ENCODE peak calls at places on chromosomes 5 and 9, in five cellular contexts. One of them, this sample, is unnamed.

GRCh38 chr5:150213530-150213929 is 23.7 kb downstream of the SLC6A7 start:
- DNase-seq in trophoblast cell: no peak
- DNase-seq in neuronal stem cell: no peak
- DNase-seq in H1: no peak
- DNase-seq in H9: no peak
- DNase-seq in this sample: peak; percentile 18

GRCh38 chr9:123349691-123350480 is 6.1 kb upstream of the CRB2 start:
- DNase-seq in H1: peak; percentile 46
- DNase-seq in neuronal stem cell: peak; percentile 77
- DNase-seq in trophoblast cell: peak; percentile 74
- DNase-seq in H9: peak; percentile 82
- DNase-seq in this sample: peak; percentile 70

GRCh38 chr5:112742424-112742823 is 4.7 kb downstream of the APC start:
- DNase-seq in H9: no peak
- DNase-seq in neuronal stem cell: no peak
- DNase-seq in trophoblast cell: no peak
- DNase-seq in H1: no peak
- DNase-seq in this sample: peak; percentile 29

GRCh38 chr5:84623034-84623433 is 238.4 kb upstream of the EDIL3 start:
- DNase-seq in trophoblast cell: no peak
- DNase-seq in neuronal stem cell: no peak
- DNase-seq in H1: no peak
- DNase-seq in H9: no peak
- DNase-seq in this sample: no peak

GRCh38 chr9:89748020-89748670 is 143.3 kb downstream of the GADD45G start:
- DNase-seq in neuronal stem cell: no peak
- DNase-seq in H9: no peak
- DNase-seq in H1: no peak
- DNase-seq in trophoblast cell: no peak
- DNase-seq in this sample: peak; percentile 88

GRCh38 chr5:101532430-101532829 is 629.3 kb upstream of the ST8SIA4 start:
- DNase-seq in trophoblast cell: peak; percentile 14
- DNase-seq in neuronal stem cell: no peak
- DNase-seq in H9: no peak
- DNase-seq in H1: no peak
- DNase-seq in this sample: no peak

GRCh38 chr5:131635755-131636479 is 888 bp upstream of the RAPGEF6 start:
- DNase-seq in H1: no peak
- DNase-seq in H9: no peak
- DNase-seq in trophoblast cell: peak; percentile 90
- DNase-seq in neuronal stem cell: no peak
- DNase-seq in this sample: no peak

GRCh38 chr5:179438041-179438441 is 92.8 kb upstream of the ADAMTS2 start:
- DNase-seq in H1: no peak
- DNase-seq in H9: no peak
- DNase-seq in neuronal stem cell: no peak
- DNase-seq in trophoblast cell: peak; percentile 18
- DNase-seq in this sample: peak; percentile 8

GRCh38 chr5:145903113-145903512 is 30.3 kb upstream of the GRXCR2 start:
- DNase-seq in H9: no peak
- DNase-seq in neuronal stem cell: no peak
- DNase-seq in trophoblast cell: peak; percentile 39
- DNase-seq in H1: no peak
- DNase-seq in this sample: no peak

GRCh38 chr9:111743275-111743674 is 51.5 kb downstream of the SHOC1 start:
- DNase-seq in H9: no peak
- DNase-seq in neuronal stem cell: no peak
- DNase-seq in trophoblast cell: peak; percentile 58
- DNase-seq in H1: no peak
- DNase-seq in this sample: peak; percentile 65

GRCh38 chr5:80284720-80285119 is 28.9 kb upstream of the SERINC5 start:
- DNase-seq in neuronal stem cell: no peak
- DNase-seq in H9: no peak
- DNase-seq in H1: no peak
- DNase-seq in trophoblast cell: no peak
- DNase-seq in this sample: no peak

GRCh38 chr5:133150909-133151544 is 99.2 kb downstream of the HSPA4 start:
- DNase-seq in trophoblast cell: no peak
- DNase-seq in H9: no peak
- DNase-seq in neuronal stem cell: no peak
- DNase-seq in H1: no peak
- DNase-seq in this sample: no peak

GRCh38 chr9:113853333-113853732 is 22.8 kb upstream of the ZNF618 start:
- DNase-seq in neuronal stem cell: no peak
- DNase-seq in H1: no peak
- DNase-seq in H9: no peak
- DNase-seq in trophoblast cell: no peak
- DNase-seq in this sample: peak; percentile 5

GRCh38 chr9:22457448-22457847 is 10.8 kb downstream of the DMRTA1 start:
- DNase-seq in neuronal stem cell: no peak
- DNase-seq in H1: no peak
- DNase-seq in trophoblast cell: no peak
- DNase-seq in H9: peak; percentile 43
- DNase-seq in this sample: no peak

GRCh38 chr5:141870226-141870625 is 8.0 kb downstream of the PCDH1 start:
- DNase-seq in H1: no peak
- DNase-seq in H9: no peak
- DNase-seq in trophoblast cell: peak; percentile 56
- DNase-seq in neuronal stem cell: no peak
- DNase-seq in this sample: no peak

GRCh38 chr5:122942164-122942914 is 94.2 kb downstream of the PPIC start:
- DNase-seq in neuronal stem cell: no peak
- DNase-seq in trophoblast cell: no peak
- DNase-seq in H1: no peak
- DNase-seq in H9: no peak
- DNase-seq in this sample: peak; percentile 31

GRCh38 chr9:70519912-70520724 is 105.7 kb upstream of the KLF9 start:
- DNase-seq in H9: no peak
- DNase-seq in neuronal stem cell: no peak
- DNase-seq in H1: no peak
- DNase-seq in trophoblast cell: no peak
- DNase-seq in this sample: no peak

GRCh38 chr9:21110708-21111576 is 30.7 kb downstream of the IFNW1 start:
- DNase-seq in neuronal stem cell: peak; percentile 76
- DNase-seq in trophoblast cell: peak; percentile 88
- DNase-seq in H1: no peak
- DNase-seq in H9: no peak
- DNase-seq in this sample: peak; percentile 78

GRCh38 chr5:78527054-78527884 is 121.3 kb downstream of the LHFPL2 start:
- DNase-seq in H1: no peak
- DNase-seq in neuronal stem cell: no peak
- DNase-seq in H9: peak; percentile 53
- DNase-seq in trophoblast cell: peak; percentile 83
- DNase-seq in this sample: peak; percentile 99

GRCh38 chr9:124290743-124291554 is 33.2 kb downstream of the NEK6 start:
- DNase-seq in neuronal stem cell: no peak
- DNase-seq in H9: no peak
- DNase-seq in H1: no peak
- DNase-seq in trophoblast cell: no peak
- DNase-seq in this sample: peak; percentile 58

GRCh38 chr5:159910207-159910842 is 6.0 kb upstream of the ADRA1B start:
- DNase-seq in neuronal stem cell: no peak
- DNase-seq in H1: no peak
- DNase-seq in H9: no peak
- DNase-seq in trophoblast cell: no peak
- DNase-seq in this sample: no peak

GRCh38 chr5:44774279-44774880 is 34.4 kb upstream of the MRPS30 start:
- DNase-seq in H9: no peak
- DNase-seq in trophoblast cell: peak; percentile 81
- DNase-seq in H1: no peak
- DNase-seq in neuronal stem cell: peak; percentile 33
- DNase-seq in this sample: peak; percentile 50

GRCh38 chr9:28086881-28087280 is 513.6 kb upstream of the C9orf72 start:
- DNase-seq in neuronal stem cell: no peak
- DNase-seq in H9: no peak
- DNase-seq in H1: no peak
- DNase-seq in trophoblast cell: no peak
- DNase-seq in this sample: no peak

GRCh38 chr5:1568201-1568979 is 44.6 kb upstream of the LPCAT1 start:
- DNase-seq in H1: no peak
- DNase-seq in H9: no peak
- DNase-seq in neuronal stem cell: no peak
- DNase-seq in trophoblast cell: peak; percentile 99
- DNase-seq in this sample: peak; percentile 93

GRCh38 chr5:93925321-93925720 is 183.9 kb upstream of the POU5F2 start:
- DNase-seq in H1: no peak
- DNase-seq in H9: no peak
- DNase-seq in trophoblast cell: peak; percentile 73
- DNase-seq in neuronal stem cell: no peak
- DNase-seq in this sample: no peak

GRCh38 chr5:141560725-141561483 is 57.9 kb downstream of the DIAPH1 start:
- DNase-seq in neuronal stem cell: peak; percentile 90
- DNase-seq in trophoblast cell: peak; percentile 83
- DNase-seq in H1: peak; percentile 84
- DNase-seq in H9: peak; percentile 95
- DNase-seq in this sample: peak; percentile 99

GRCh38 chr5:141832131-141832530 is 46.1 kb downstream of the PCDH1 start:
- DNase-seq in H1: no peak
- DNase-seq in trophoblast cell: peak; percentile 59
- DNase-seq in H9: no peak
- DNase-seq in neuronal stem cell: no peak
- DNase-seq in this sample: no peak

GRCh38 chr5:81187885-81188284 is 45.2 kb upstream of the CKMT2 start:
- DNase-seq in trophoblast cell: no peak
- DNase-seq in H1: no peak
- DNase-seq in neuronal stem cell: no peak
- DNase-seq in H9: no peak
- DNase-seq in this sample: no peak

GRCh38 chr9:129597355-129598088 is 23.4 kb downstream of the C9orf50 start:
- DNase-seq in neuronal stem cell: peak; percentile 70
- DNase-seq in trophoblast cell: peak; percentile 67
- DNase-seq in H1: no peak
- DNase-seq in H9: peak; percentile 66
- DNase-seq in this sample: peak; percentile 78

GRCh38 chr5:170338933-170339779 is 41.6 kb upstream of the LCP2 start:
- DNase-seq in H1: no peak
- DNase-seq in trophoblast cell: peak; percentile 40
- DNase-seq in H9: peak; percentile 76
- DNase-seq in neuronal stem cell: no peak
- DNase-seq in this sample: no peak

GRCh38 chr9:109477269-109478203 is 20.6 kb downstream of the PTPN3 start:
- DNase-seq in neuronal stem cell: no peak
- DNase-seq in trophoblast cell: no peak
- DNase-seq in H1: no peak
- DNase-seq in H9: no peak
- DNase-seq in this sample: no peak

GRCh38 chr9:131728961-131729360 is 10.9 kb downstream of the RAPGEF1 start:
- DNase-seq in neuronal stem cell: no peak
- DNase-seq in H9: no peak
- DNase-seq in trophoblast cell: no peak
- DNase-seq in H1: no peak
- DNase-seq in this sample: no peak

GRCh38 chr9:98342819-98343208 is 87.4 kb upstream of the TBC1D2 start:
- DNase-seq in H9: no peak
- DNase-seq in H1: no peak
- DNase-seq in trophoblast cell: no peak
- DNase-seq in neuronal stem cell: no peak
- DNase-seq in this sample: no peak

GRCh38 chr9:16119861-16120641 is 567.2 kb downstream of the CCDC171 start:
- DNase-seq in H1: no peak
- DNase-seq in trophoblast cell: no peak
- DNase-seq in neuronal stem cell: no peak
- DNase-seq in H9: no peak
- DNase-seq in this sample: peak; percentile 29

DNA sequence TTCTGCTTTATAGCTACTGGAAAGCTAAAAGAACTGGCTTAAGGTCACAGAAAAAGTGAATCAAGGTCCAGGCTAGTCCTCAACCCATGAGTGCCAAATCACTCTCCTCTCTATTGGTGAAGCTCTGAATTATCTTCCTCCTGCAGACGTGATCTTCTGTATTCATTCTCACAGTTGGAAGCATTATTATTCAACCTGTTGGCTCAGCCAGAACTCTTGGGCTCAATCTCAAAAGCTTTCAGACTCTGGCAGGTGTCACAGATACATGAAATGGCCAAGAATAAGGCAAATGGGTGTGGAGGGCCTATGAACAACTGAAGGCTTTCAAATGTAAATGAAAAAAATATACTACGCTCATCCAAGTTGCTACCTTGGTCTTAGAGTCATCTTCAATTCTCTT is 170.0 kb upstream of the HMHB1 start:
- DNase-seq in H9: no peak
- DNase-seq in H1: no peak
- DNase-seq in neuronal stem cell: no peak
- DNase-seq in trophoblast cell: no peak
- DNase-seq in this sample: no peak
- H3K27ac ChIP-seq in H9: no peak overlapping the region
- H3K27ac ChIP-seq in H1: no peak overlapping the region
- H3K27ac ChIP-seq in neuronal stem cell: no peak overlapping the region
- H3K27ac ChIP-seq in trophoblast cell: no peak overlapping the region
- H3K27ac ChIP-seq in this sample: no peak overlapping the region

GRCh38 chr9:17739022-17739421 is 160.2 kb downstream of the SH3GL2 start:
- DNase-seq in H9: no peak
- DNase-seq in H1: no peak
- DNase-seq in trophoblast cell: no peak
- DNase-seq in neuronal stem cell: no peak
- DNase-seq in this sample: no peak

GRCh38 chr9:17731308-17731707 is 152.4 kb downstream of the SH3GL2 start:
- DNase-seq in neuronal stem cell: no peak
- DNase-seq in trophoblast cell: no peak
- DNase-seq in H1: no peak
- DNase-seq in H9: no peak
- DNase-seq in this sample: no peak

GRCh38 chr9:17735859-17736258 is 157.0 kb downstream of the SH3GL2 start:
- DNase-seq in neuronal stem cell: no peak
- DNase-seq in H1: no peak
- DNase-seq in H9: no peak
- DNase-seq in trophoblast cell: no peak
- DNase-seq in this sample: no peak

DNA sequence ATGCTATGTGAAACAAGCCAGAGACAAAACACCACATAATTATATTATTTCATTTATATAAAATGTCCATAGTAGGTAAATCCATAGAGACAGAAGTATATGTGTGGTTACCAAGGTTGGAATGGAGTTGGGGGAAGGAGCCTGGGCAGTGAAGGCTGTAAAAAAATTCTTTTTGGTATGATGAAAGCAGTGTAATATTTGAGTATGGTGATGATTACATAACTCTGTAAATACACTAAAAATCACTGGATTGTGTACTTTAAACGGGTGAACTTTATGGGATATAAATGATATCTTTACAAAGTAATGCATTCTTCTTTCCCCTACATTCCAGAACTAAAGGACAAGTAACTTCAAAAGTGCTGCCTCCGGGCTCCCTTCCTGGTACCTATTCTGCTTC is 155.8 kb downstream of the SH3GL2 start:
- DNase-seq in neuronal stem cell: no peak
- DNase-seq in H9: no peak
- DNase-seq in trophoblast cell: no peak
- DNase-seq in H1: no peak
- DNase-seq in this sample: no peak
- H2BK12ac ChIP-seq in neuronal stem cell: no peak overlapping the region
- H2BK12ac ChIP-seq in H9: no peak overlapping the region
- H2BK12ac ChIP-seq in trophoblast cell: no peak overlapping the region
- H2BK12ac ChIP-seq in H1: no peak overlapping the region
- H2BK12ac ChIP-seq in this sample: no peak overlapping the region

GRCh38 chr5:56950626-56951130 is 1.2 kb downstream of the MIER3 start:
- DNase-seq in neuronal stem cell: peak; percentile 27
- DNase-seq in H9: peak; percentile 67
- DNase-seq in H1: no peak
- DNase-seq in trophoblast cell: peak; percentile 64
- DNase-seq in this sample: peak; percentile 80
- H3K14ac ChIP-seq in neuronal stem cell: peak overlapping the region; percentile 97
- H3K14ac ChIP-seq in H9: no peak overlapping the region
- H3K14ac ChIP-seq in H1: no peak overlapping the region
- H3K14ac ChIP-seq in trophoblast cell: no peak overlapping the region
- H3K14ac ChIP-seq in this sample: peak overlapping the region; percentile 66

GRCh38 chr9:106892632-106893031 is 29.7 kb downstream of the ZNF462 start:
- DNase-seq in H9: peak; percentile 91
- DNase-seq in trophoblast cell: peak; percentile 99
- DNase-seq in neuronal stem cell: peak; percentile 47
- DNase-seq in H1: peak; percentile 83
- DNase-seq in this sample: peak; percentile 97
- H3K27ac ChIP-seq in H9: peak overlapping the region; percentile 21
- H3K27ac ChIP-seq in trophoblast cell: peak overlapping the region; percentile 95
- H3K27ac ChIP-seq in neuronal stem cell: peak overlapping the region; percentile 64
- H3K27ac ChIP-seq in H1: peak overlapping the region; percentile 29
- H3K27ac ChIP-seq in this sample: peak overlapping the region; percentile 93